ENCODE peak calls at places on chromosomes 13 and 19, in six cellular contexts. Q is foreskin fibroblast, Y is mesothelial cell of epicardium, C is neural progenitor cell, E is mammary epithelial cell, T is endodermal cell. V is an unnamed sample.

GRCh38 chr13:99988469-99989375 is 7.1 kb downstream of the ZIC2 start:
- DNase-seq in C (peak), T (peak), E (no peak), Y (no peak), Q (no peak), V (no peak)

GRCh38 chr13:55244991-55245644 is 1895.6 kb upstream of the PRR20A start:
- DNase-seq in E (no peak), Q (no peak), T (peak), C (peak), Y (no peak), V (no peak)

GRCh38 chr13:24176351-24177101 is 16.0 kb downstream of the SPATA13 start:
- DNase-seq in E (no peak), Y (no peak), T (peak), C (no peak), Q (no peak), V (no peak)

GRCh38 chr13:103634066-103634465 is 567.8 kb upstream of the SLC10A2 start:
- DNase-seq in E (peak), C (no peak), T (no peak), Y (no peak), Q (no peak), V (no peak)

GRCh38 chr19:47490847-47491246 is 6.8 kb upstream of the KPTN start:
- DNase-seq in E (no peak), T (no peak), Y (no peak), C (no peak), Q (no peak), V (no peak)

GRCh38 chr13:109779074-109779473 is 7.3 kb downstream of the IRS2 start:
- DNase-seq in T (no peak), C (no peak), Y (no peak), E (no peak), Q (no peak), V (no peak)

GRCh38 chr13:103299079-103299478 is 232.9 kb upstream of the SLC10A2 start:
- DNase-seq in Y (no peak), C (peak), E (no peak), T (peak), Q (no peak), V (no peak)

GRCh38 chr13:99506632-99507031 is 5.4 kb downstream of the TM9SF2 start:
- DNase-seq in T (no peak), Q (no peak), C (no peak), Y (no peak), E (no peak), V (no peak)

GRCh38 chr13:33676045-33676699 is 141.8 kb upstream of the RFC3 start:
- DNase-seq in T (no peak), E (no peak), Y (no peak), C (no peak), Q (peak), V (no peak)

GRCh38 chr19:51327066-51327985 is 14.6 kb downstream of the VSIG10L start:
- DNase-seq in E (peak), T (peak), Q (peak), C (peak), Y (no peak), V (no peak)

GRCh38 chr19:31626941-31627340 is 277.7 kb upstream of the TSHZ3 start:
- DNase-seq in C (no peak), T (no peak), E (no peak), Y (no peak), Q (no peak), V (no peak)

GRCh38 chr19:46737275-46737654 is 8.6 kb upstream of the FKRP start:
- DNase-seq in Q (no peak), E (no peak), C (no peak), Y (no peak), T (no peak), V (no peak)

GRCh38 chr19:854549-854948 is 2.4 kb downstream of the ELANE start:
- DNase-seq in T (no peak), Y (no peak), C (no peak), E (no peak), Q (no peak), V (no peak)

GRCh38 chr19:21362291-21362690 is 3.5 kb downstream of the ZNF738 start:
- DNase-seq in C (no peak), Q (no peak), T (no peak), E (no peak), Y (no peak), V (no peak)

DNA sequence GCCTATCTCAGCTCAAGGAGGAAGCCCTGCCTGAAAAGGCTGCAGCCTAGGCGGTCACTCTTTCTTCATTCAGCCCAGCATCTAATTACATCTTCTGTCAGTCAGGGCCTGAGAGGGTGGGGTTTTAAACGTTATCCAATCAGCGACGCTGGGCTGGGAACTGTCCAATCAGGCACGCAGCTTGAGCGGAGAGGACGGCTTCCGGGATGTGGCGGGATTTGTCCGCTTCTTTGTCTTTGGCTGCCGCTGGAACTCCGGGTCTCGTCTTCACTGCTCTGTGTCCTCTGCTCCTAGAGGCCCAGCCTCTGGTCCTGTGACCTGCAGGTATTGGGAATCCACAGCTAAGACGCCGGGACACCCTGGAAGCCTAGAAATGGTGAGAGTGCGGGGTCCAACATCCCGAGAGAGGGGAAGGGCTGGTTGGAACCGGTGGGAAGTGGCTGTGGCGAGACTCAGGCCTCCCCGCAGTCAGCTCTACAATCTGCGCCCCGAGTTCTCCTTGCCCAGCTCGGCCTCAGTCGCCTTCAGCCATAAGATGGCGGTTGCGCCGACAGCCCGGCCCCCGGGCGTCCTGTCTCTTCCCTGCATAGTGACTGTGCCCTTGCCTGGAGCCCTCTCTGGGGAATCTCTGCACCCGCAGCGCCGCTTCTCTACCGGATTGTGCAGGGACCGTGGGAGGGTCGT is at the start of gene ZNF738:
- DNase-seq in T (peak), E (peak), C (peak), Y (peak), Q (peak), V (peak)
- TF ChIP-seq CTCF in T (no peak), E (no peak), C (no peak), Y (no peak), Q (no peak), V (no peak)

GRCh38 chr13:26050568-26051230 is 1.1 kb downstream of the SHISA2 start:
- DNase-seq in C (peak), T (peak), Y (peak), Q (no peak), E (peak), V (no peak)
- TF ChIP-seq CTCF in C (peak), T (peak), Y (no peak), Q (no peak), E (no peak), V (no peak)

GRCh38 chr13:113203507-113204377 is 4.7 kb downstream of the PCID2 start:
- DNase-seq in Q (no peak), Y (no peak), T (no peak), E (no peak), C (no peak), V (no peak)
- TF ChIP-seq CTCF in Q (no peak), Y (no peak), T (peak), E (no peak), C (no peak), V (no peak)

DNA sequence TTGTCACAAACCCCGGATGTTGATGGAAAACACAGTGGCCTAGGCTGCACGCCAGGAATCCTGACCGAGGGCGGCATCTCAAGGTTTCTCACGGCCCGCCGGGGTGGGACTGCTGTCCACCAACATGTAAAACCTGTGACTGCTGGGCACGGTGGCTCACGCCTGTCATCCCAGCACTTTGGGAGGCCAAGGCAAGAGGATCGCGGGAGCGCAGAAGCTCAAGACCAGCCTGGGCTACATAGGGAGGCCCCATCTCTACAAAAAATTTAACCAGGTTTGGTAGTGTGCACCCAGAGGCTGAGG is 11.2 kb downstream of the PLIN4 start:
- DNase-seq in C (no peak), Y (no peak), E (no peak), Q (no peak), T (no peak), V (no peak)
- TF ChIP-seq CTCF in C (no peak), Y (no peak), E (no peak), Q (no peak), T (no peak), V (no peak)

GRCh38 chr19:13153627-13154240 is 3.5 kb downstream of the IER2 start:
- DNase-seq in E (no peak), Y (no peak), T (no peak), Q (no peak), C (no peak), V (peak)
- TF ChIP-seq CTCF in E (no peak), Y (no peak), T (no peak), Q (no peak), C (peak), V (no peak)

V was measured in activated B cell treated with CpG ODN at 0.5 μM for 24 hours.